ENCODE peak calls at places on chromosome 10, in ten cellular contexts. T is HT1080; P is lung; I is activated gamma-delta T cell; U is stimulated activated CD4-positive, alpha-beta T cell treated with anti-CD3 and anti-CD28 coated beads, Interleukin-15, amount 100 ng/mL, for 1 hour; H is amniotic epithelial cell; Z is gastrocnemius medialis; L is B cell; C is uterus; S is tibial nerve. R is an unnamed sample.

GRCh38 chr10:120942806-120943413 is 91.7 kb downstream of the WDR11 start:
- DNase-seq in T (peak), I (peak), S (peak), U (peak), L (peak), C (peak), H (peak), Z (peak), P (peak), R (peak)

GRCh38 chr10:4883079-4883739 is 57.2 kb downstream of the AKR1E2 start:
- DNase-seq in Z (no peak), C (no peak), L (no peak), T (peak), I (no peak), U (no peak), H (peak), S (no peak), P (no peak), R (no peak)

GRCh38 chr10:116974442-116975005 is 30.5 kb downstream of the SHTN1 start:
- DNase-seq in I (no peak), T (peak), L (no peak), U (no peak), Z (no peak), S (no peak), C (no peak), P (no peak), H (peak), R (no peak)

GRCh38 chr10:21281173-21281572 is 244.3 kb downstream of the SKIDA1 start:
- DNase-seq in I (no peak), H (no peak), P (no peak), C (no peak), L (no peak), U (no peak), S (no peak), Z (no peak), T (no peak), R (no peak)

GRCh38 chr10:79448732-79449049 is 3.3 kb upstream of the ZCCHC24 start:
- DNase-seq in T (no peak), P (no peak), I (no peak), L (no peak), S (no peak), C (no peak), U (no peak), H (no peak), Z (no peak), R (no peak)

GRCh38 chr10:50501478-50501877 is 122.3 kb downstream of the SGMS1 start:
- DNase-seq in T (peak), U (no peak), H (peak), L (no peak), S (no peak), P (no peak), Z (no peak), I (no peak), C (no peak), R (no peak)

GRCh38 chr10:48332871-48333216 is 26.4 kb downstream of the MAPK8 start:
- DNase-seq in L (no peak), P (no peak), T (no peak), S (no peak), C (no peak), H (no peak), U (no peak), Z (no peak), I (no peak), R (no peak)

GRCh38 chr10:44388641-44389040 is 3.7 kb upstream of the CXCL12 start:
- DNase-seq in H (no peak), L (no peak), S (no peak), I (no peak), T (no peak), C (peak), P (no peak), Z (no peak), U (no peak), R (no peak)

GRCh38 chr10:91694170-91694794 is 61.4 kb upstream of the PPP1R3C start:
- DNase-seq in Z (no peak), S (no peak), C (no peak), H (peak), T (no peak), L (peak), I (no peak), P (no peak), U (no peak), R (no peak)

GRCh38 chr10:89347706-89348457 is 20.1 kb downstream of the IFIT3 start:
- DNase-seq in Z (no peak), H (no peak), T (no peak), L (no peak), U (no peak), P (no peak), I (no peak), S (no peak), C (no peak), R (no peak)

GRCh38 chr10:132641966-132642731 is 104.6 kb downstream of the INPP5A start:
- DNase-seq in U (no peak), I (no peak), L (no peak), S (no peak), C (peak), Z (no peak), P (no peak), T (no peak), H (no peak), R (no peak)

R was measured in HuH-7.